ENCODE peak calls at places on chromosomes 2 and 18, in ten cellular contexts. One of them, this sample, is unnamed.

GRCh38 chr2:203498161-203498560 is 36.9 kb downstream of the RAPH1 start:
- DNase-seq in adrenal gland: no peak
- DNase-seq in ovary: no peak
- DNase-seq in GM12878: no peak
- DNase-seq in thyroid gland: no peak
- DNase-seq in spleen: no peak
- DNase-seq in testis: no peak
- DNase-seq in Peyer's patch: no peak
- DNase-seq in HCT116: peak
- DNase-seq in K562: peak
- DNase-seq in this sample: no peak

GRCh38 chr2:25339791-25340339 is 1.9 kb downstream of the DNMT3A start:
- DNase-seq in Peyer's patch: peak
- DNase-seq in adrenal gland: peak
- DNase-seq in ovary: peak
- DNase-seq in HCT116: no peak
- DNase-seq in thyroid gland: peak
- DNase-seq in testis: peak
- DNase-seq in K562: no peak
- DNase-seq in spleen: peak
- DNase-seq in GM12878: no peak
- DNase-seq in this sample: peak

GRCh38 chr2:2824588-2824987 is 493.5 kb upstream of the MYT1L start:
- DNase-seq in thyroid gland: no peak
- DNase-seq in HCT116: no peak
- DNase-seq in K562: no peak
- DNase-seq in spleen: no peak
- DNase-seq in Peyer's patch: no peak
- DNase-seq in GM12878: no peak
- DNase-seq in testis: no peak
- DNase-seq in adrenal gland: no peak
- DNase-seq in ovary: no peak
- DNase-seq in this sample: no peak

GRCh38 chr2:218970916-218971315 is 11.4 kb downstream of the CDK5R2 start:
- DNase-seq in HCT116: no peak
- DNase-seq in ovary: no peak
- DNase-seq in spleen: peak
- DNase-seq in K562: no peak
- DNase-seq in thyroid gland: no peak
- DNase-seq in GM12878: no peak
- DNase-seq in Peyer's patch: no peak
- DNase-seq in adrenal gland: no peak
- DNase-seq in testis: no peak
- DNase-seq in this sample: no peak

GRCh38 chr2:86048888-86049287 is 56.8 kb downstream of the POLR1A start:
- DNase-seq in GM12878: no peak
- DNase-seq in HCT116: no peak
- DNase-seq in Peyer's patch: no peak
- DNase-seq in spleen: no peak
- DNase-seq in thyroid gland: peak
- DNase-seq in ovary: no peak
- DNase-seq in adrenal gland: peak
- DNase-seq in K562: no peak
- DNase-seq in testis: no peak
- DNase-seq in this sample: no peak

GRCh38 chr2:37847792-37848191 is 77.3 kb upstream of the RMDN2 start:
- DNase-seq in K562: no peak
- DNase-seq in spleen: no peak
- DNase-seq in adrenal gland: no peak
- DNase-seq in thyroid gland: no peak
- DNase-seq in ovary: no peak
- DNase-seq in Peyer's patch: no peak
- DNase-seq in testis: no peak
- DNase-seq in HCT116: no peak
- DNase-seq in GM12878: no peak
- DNase-seq in this sample: no peak

GRCh38 chr2:210228586-210228985 is 3.3 kb upstream of the ACADL start:
- DNase-seq in GM12878: no peak
- DNase-seq in K562: no peak
- DNase-seq in thyroid gland: peak
- DNase-seq in adrenal gland: no peak
- DNase-seq in Peyer's patch: no peak
- DNase-seq in ovary: no peak
- DNase-seq in testis: no peak
- DNase-seq in spleen: no peak
- DNase-seq in HCT116: no peak
- DNase-seq in this sample: no peak

GRCh38 chr2:159801925-159802324 is 3.9 kb upstream of the CD302 start:
- DNase-seq in GM12878: no peak
- DNase-seq in K562: no peak
- DNase-seq in adrenal gland: no peak
- DNase-seq in Peyer's patch: no peak
- DNase-seq in HCT116: no peak
- DNase-seq in testis: no peak
- DNase-seq in thyroid gland: no peak
- DNase-seq in spleen: no peak
- DNase-seq in ovary: no peak
- DNase-seq in this sample: no peak

GRCh38 chr2:239155806-239156480 is 244.9 kb downstream of the HDAC4 start:
- DNase-seq in K562: no peak
- DNase-seq in testis: no peak
- DNase-seq in ovary: no peak
- DNase-seq in spleen: peak
- DNase-seq in adrenal gland: no peak
- DNase-seq in GM12878: no peak
- DNase-seq in HCT116: no peak
- DNase-seq in thyroid gland: no peak
- DNase-seq in Peyer's patch: no peak
- DNase-seq in this sample: no peak

GRCh38 chr2:11796190-11797171 is 50.0 kb downstream of the LPIN1 start:
- DNase-seq in ovary: no peak
- DNase-seq in Peyer's patch: no peak
- DNase-seq in GM12878: no peak
- DNase-seq in K562: no peak
- DNase-seq in spleen: no peak
- DNase-seq in thyroid gland: no peak
- DNase-seq in adrenal gland: no peak
- DNase-seq in testis: no peak
- DNase-seq in HCT116: no peak
- DNase-seq in this sample: no peak

GRCh38 chr2:145323512-145323911 is 803.6 kb upstream of the ZEB2 start:
- DNase-seq in GM12878: no peak
- DNase-seq in ovary: no peak
- DNase-seq in testis: no peak
- DNase-seq in HCT116: peak
- DNase-seq in adrenal gland: no peak
- DNase-seq in thyroid gland: no peak
- DNase-seq in Peyer's patch: no peak
- DNase-seq in spleen: no peak
- DNase-seq in K562: no peak
- DNase-seq in this sample: no peak

GRCh38 chr2:68441994-68442322 is 25.1 kb downstream of the FBXO48 start:
- DNase-seq in ovary: no peak
- DNase-seq in K562: no peak
- DNase-seq in GM12878: no peak
- DNase-seq in testis: no peak
- DNase-seq in HCT116: no peak
- DNase-seq in adrenal gland: no peak
- DNase-seq in spleen: no peak
- DNase-seq in thyroid gland: no peak
- DNase-seq in Peyer's patch: no peak
- DNase-seq in this sample: no peak
- TF ChIP-seq CTCF in ovary: no peak
- TF ChIP-seq CTCF in K562: no peak
- TF ChIP-seq CTCF in GM12878: no peak
- TF ChIP-seq CTCF in testis: no peak
- TF ChIP-seq CTCF in HCT116: no peak
- TF ChIP-seq CTCF in adrenal gland: no peak
- TF ChIP-seq CTCF in spleen: no peak
- TF ChIP-seq CTCF in thyroid gland: no peak
- TF ChIP-seq CTCF in Peyer's patch: no peak
- TF ChIP-seq CTCF in this sample: no peak

GRCh38 chr18:50742947-50743346 is 76.9 kb downstream of the MRO start:
- DNase-seq in ovary: no peak
- DNase-seq in Peyer's patch: no peak
- DNase-seq in GM12878: no peak
- DNase-seq in spleen: no peak
- DNase-seq in K562: no peak
- DNase-seq in thyroid gland: no peak
- DNase-seq in adrenal gland: no peak
- DNase-seq in testis: no peak
- DNase-seq in HCT116: no peak
- DNase-seq in this sample: no peak
- H3K27ac ChIP-seq in ovary: no peak
- H3K27ac ChIP-seq in Peyer's patch: no peak
- H3K27ac ChIP-seq in GM12878: no peak
- H3K27ac ChIP-seq in spleen: no peak
- H3K27ac ChIP-seq in K562: no peak
- H3K27ac ChIP-seq in thyroid gland: no peak
- H3K27ac ChIP-seq in adrenal gland: no peak
- H3K27ac ChIP-seq in testis: no peak
- H3K27ac ChIP-seq in HCT116: no peak
- H3K27ac ChIP-seq in this sample: no peak

GRCh38 chr2:136531731-136532130 is 233.6 kb upstream of the THSD7B start:
- DNase-seq in adrenal gland: no peak
- DNase-seq in testis: no peak
- DNase-seq in Peyer's patch: no peak
- DNase-seq in GM12878: no peak
- DNase-seq in spleen: no peak
- DNase-seq in HCT116: no peak
- DNase-seq in thyroid gland: no peak
- DNase-seq in K562: no peak
- DNase-seq in ovary: no peak
- DNase-seq in this sample: no peak
- TF ChIP-seq POLR2A in adrenal gland: no peak
- TF ChIP-seq POLR2A in testis: no peak
- TF ChIP-seq POLR2A in Peyer's patch: no peak
- TF ChIP-seq POLR2A in GM12878: no peak
- TF ChIP-seq POLR2A in spleen: no peak
- TF ChIP-seq POLR2A in HCT116: no peak
- TF ChIP-seq POLR2A in thyroid gland: no peak
- TF ChIP-seq POLR2A in K562: no peak
- TF ChIP-seq POLR2A in ovary: no peak
- TF ChIP-seq POLR2A in this sample: no peak

GRCh38 chr18:77199707-77200106 is 49.9 kb upstream of the GALR1 start:
- DNase-seq in thyroid gland: no peak
- DNase-seq in HCT116: no peak
- DNase-seq in testis: no peak
- DNase-seq in GM12878: no peak
- DNase-seq in K562: no peak
- DNase-seq in spleen: no peak
- DNase-seq in ovary: no peak
- DNase-seq in adrenal gland: no peak
- DNase-seq in Peyer's patch: no peak
- DNase-seq in this sample: no peak

GRCh38 chr18:77201508-77201907 is 48.1 kb upstream of the GALR1 start:
- DNase-seq in spleen: no peak
- DNase-seq in Peyer's patch: no peak
- DNase-seq in K562: no peak
- DNase-seq in testis: no peak
- DNase-seq in GM12878: no peak
- DNase-seq in HCT116: no peak
- DNase-seq in thyroid gland: no peak
- DNase-seq in ovary: no peak
- DNase-seq in adrenal gland: no peak
- DNase-seq in this sample: no peak

GRCh38 chr18:77191241-77191751 is 58.4 kb upstream of the GALR1 start:
- DNase-seq in thyroid gland: no peak
- DNase-seq in ovary: no peak
- DNase-seq in testis: no peak
- DNase-seq in spleen: no peak
- DNase-seq in Peyer's patch: no peak
- DNase-seq in GM12878: no peak
- DNase-seq in HCT116: no peak
- DNase-seq in K562: no peak
- DNase-seq in adrenal gland: no peak
- DNase-seq in this sample: no peak

GRCh38 chr18:77198663-77199062 is 51.0 kb upstream of the GALR1 start:
- DNase-seq in HCT116: no peak
- DNase-seq in GM12878: no peak
- DNase-seq in spleen: no peak
- DNase-seq in thyroid gland: no peak
- DNase-seq in Peyer's patch: no peak
- DNase-seq in K562: no peak
- DNase-seq in testis: no peak
- DNase-seq in ovary: no peak
- DNase-seq in adrenal gland: no peak
- DNase-seq in this sample: no peak

DNA sequence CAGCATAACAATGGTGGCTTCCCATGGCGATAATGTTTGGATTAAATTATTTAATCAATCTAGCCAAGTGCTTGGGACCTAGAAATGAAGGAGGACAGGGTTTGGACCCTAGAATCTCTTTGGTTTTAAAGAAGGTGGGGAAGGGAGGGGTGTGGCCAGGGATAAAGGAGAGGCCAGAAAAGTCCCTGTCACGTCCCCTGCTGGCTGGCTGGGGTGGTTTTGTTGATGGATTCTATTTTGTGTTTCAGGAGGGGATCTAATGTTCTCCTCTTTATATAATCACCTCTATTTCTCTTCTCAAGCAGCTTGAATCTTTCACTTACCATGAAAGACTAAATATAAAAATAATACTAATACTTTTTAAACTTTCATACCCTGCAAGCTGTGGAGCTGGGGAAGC is 52.6 kb upstream of the GALR1 start:
- DNase-seq in testis: no peak
- DNase-seq in Peyer's patch: no peak
- DNase-seq in K562: peak
- DNase-seq in adrenal gland: no peak
- DNase-seq in spleen: no peak
- DNase-seq in thyroid gland: no peak
- DNase-seq in HCT116: peak
- DNase-seq in ovary: no peak
- DNase-seq in GM12878: no peak
- DNase-seq in this sample: no peak
- TF ChIP-seq CTCF in testis: no peak
- TF ChIP-seq CTCF in Peyer's patch: no peak
- TF ChIP-seq CTCF in K562: peak
- TF ChIP-seq CTCF in adrenal gland: no peak
- TF ChIP-seq CTCF in spleen: no peak
- TF ChIP-seq CTCF in thyroid gland: no peak
- TF ChIP-seq CTCF in HCT116: peak
- TF ChIP-seq CTCF in ovary: no peak
- TF ChIP-seq CTCF in GM12878: peak
- TF ChIP-seq CTCF in this sample: no peak